ENCODE peak calls at places on chromosomes 2 and 18, in five cellular contexts. One of them, this sample, is unnamed.

GRCh38 chr18:21444465-21445023 is 156.0 kb downstream of the ESCO1 start:
- DNase-seq in mesenchymal stem cell: peak
- DNase-seq in H1: no peak
- DNase-seq in trophoblast cell: peak
- DNase-seq in H9: peak
- DNase-seq in this sample: peak

GRCh38 chr2:64173156-64174135 is 29.2 kb upstream of the PELI1 start:
- DNase-seq in H1: no peak
- DNase-seq in trophoblast cell: no peak
- DNase-seq in mesenchymal stem cell: no peak
- DNase-seq in H9: no peak
- DNase-seq in this sample: no peak

GRCh38 chr2:62467100-62467474 is 38.9 kb downstream of the TMEM17 start:
- DNase-seq in trophoblast cell: no peak
- DNase-seq in mesenchymal stem cell: no peak
- DNase-seq in H9: no peak
- DNase-seq in H1: no peak
- DNase-seq in this sample: no peak

GRCh38 chr2:221289389-221289788 is 282.7 kb downstream of the EPHA4 start:
- DNase-seq in mesenchymal stem cell: peak
- DNase-seq in H1: no peak
- DNase-seq in H9: no peak
- DNase-seq in trophoblast cell: no peak
- DNase-seq in this sample: no peak

GRCh38 chr18:5294113-5294617 is 1.4 kb downstream of the ZBTB14 start:
- DNase-seq in trophoblast cell: no peak
- DNase-seq in H1: no peak
- DNase-seq in mesenchymal stem cell: no peak
- DNase-seq in H9: no peak
- DNase-seq in this sample: no peak

GRCh38 chr18:50744253-50744652 is 75.6 kb downstream of the MRO start:
- DNase-seq in H9: no peak
- DNase-seq in trophoblast cell: no peak
- DNase-seq in H1: no peak
- DNase-seq in mesenchymal stem cell: no peak
- DNase-seq in this sample: no peak

GRCh38 chr18:58209326-58209725 is 165.3 kb downstream of the NEDD4L start:
- DNase-seq in H1: no peak
- DNase-seq in trophoblast cell: peak
- DNase-seq in H9: no peak
- DNase-seq in mesenchymal stem cell: peak
- DNase-seq in this sample: no peak

GRCh38 chr2:105671156-105671555 is 73.6 kb upstream of the NCK2 start:
- DNase-seq in mesenchymal stem cell: no peak
- DNase-seq in H1: no peak
- DNase-seq in H9: no peak
- DNase-seq in trophoblast cell: no peak
- DNase-seq in this sample: no peak

GRCh38 chr18:51025512-51025911 is 4.5 kb upstream of the SMAD4 start:
- DNase-seq in H9: no peak
- DNase-seq in trophoblast cell: peak
- DNase-seq in H1: no peak
- DNase-seq in mesenchymal stem cell: no peak
- DNase-seq in this sample: no peak

GRCh38 chr2:241514986-241515737 is 6.8 kb upstream of the STK25 start:
- DNase-seq in H1: no peak
- DNase-seq in mesenchymal stem cell: no peak
- DNase-seq in trophoblast cell: peak
- DNase-seq in H9: no peak
- DNase-seq in this sample: no peak

GRCh38 chr2:120641366-120641771 is 94.3 kb upstream of the GLI2 start:
- DNase-seq in H1: no peak
- DNase-seq in trophoblast cell: peak
- DNase-seq in H9: no peak
- DNase-seq in mesenchymal stem cell: no peak
- DNase-seq in this sample: no peak

GRCh38 chr2:187008111-187008510 is 159.1 kb upstream of the ZSWIM2 start:
- DNase-seq in mesenchymal stem cell: peak
- DNase-seq in trophoblast cell: no peak
- DNase-seq in H1: no peak
- DNase-seq in H9: no peak
- DNase-seq in this sample: no peak

GRCh38 chr18:13612111-13612997 is 114.0 kb downstream of the FAM210A start:
- DNase-seq in H1: no peak
- DNase-seq in trophoblast cell: no peak
- DNase-seq in H9: no peak
- DNase-seq in mesenchymal stem cell: no peak
- DNase-seq in this sample: no peak

GRCh38 chr2:102009557-102009956 is 17.8 kb downstream of the IL1R2 start:
- DNase-seq in H9: no peak
- DNase-seq in trophoblast cell: no peak
- DNase-seq in H1: no peak
- DNase-seq in mesenchymal stem cell: no peak
- DNase-seq in this sample: no peak

GRCh38 chr2:118737690-118738089 is 109.8 kb downstream of the EN1 start:
- DNase-seq in trophoblast cell: peak
- DNase-seq in H1: no peak
- DNase-seq in mesenchymal stem cell: no peak
- DNase-seq in H9: no peak
- DNase-seq in this sample: no peak

GRCh38 chr2:238290079-238290478 is 1.7 kb upstream of the PER2 start:
- DNase-seq in H1: no peak
- DNase-seq in H9: peak
- DNase-seq in trophoblast cell: peak
- DNase-seq in mesenchymal stem cell: peak
- DNase-seq in this sample: no peak

GRCh38 chr18:12362473-12363174 is 14.4 kb downstream of the AFG3L2 start:
- DNase-seq in mesenchymal stem cell: no peak
- DNase-seq in trophoblast cell: no peak
- DNase-seq in H9: no peak
- DNase-seq in H1: no peak
- DNase-seq in this sample: no peak

GRCh38 chr18:6414723-6415362 is at the start of gene L3MBTL4:
- DNase-seq in mesenchymal stem cell: no peak
- DNase-seq in trophoblast cell: peak
- DNase-seq in H9: peak
- DNase-seq in H1: no peak
- DNase-seq in this sample: no peak

GRCh38 chr2:28567076-28567471 is 71.2 kb downstream of the PLB1 start:
- DNase-seq in trophoblast cell: no peak
- DNase-seq in mesenchymal stem cell: no peak
- DNase-seq in H1: no peak
- DNase-seq in H9: peak
- DNase-seq in this sample: no peak

GRCh38 chr2:228592925-228593324 is 411.4 kb upstream of the SPHKAP start:
- DNase-seq in H1: no peak
- DNase-seq in H9: no peak
- DNase-seq in mesenchymal stem cell: no peak
- DNase-seq in trophoblast cell: no peak
- DNase-seq in this sample: no peak

GRCh38 chr2:234326694-234327093 is 170.2 kb downstream of the ARL4C start:
- DNase-seq in trophoblast cell: no peak
- DNase-seq in H9: no peak
- DNase-seq in mesenchymal stem cell: no peak
- DNase-seq in H1: no peak
- DNase-seq in this sample: no peak
- H2AFZ ChIP-seq in trophoblast cell: no peak
- H2AFZ ChIP-seq in H9: no peak
- H2AFZ ChIP-seq in mesenchymal stem cell: no peak
- H2AFZ ChIP-seq in H1: no peak
- H2AFZ ChIP-seq in this sample: no peak

DNA sequence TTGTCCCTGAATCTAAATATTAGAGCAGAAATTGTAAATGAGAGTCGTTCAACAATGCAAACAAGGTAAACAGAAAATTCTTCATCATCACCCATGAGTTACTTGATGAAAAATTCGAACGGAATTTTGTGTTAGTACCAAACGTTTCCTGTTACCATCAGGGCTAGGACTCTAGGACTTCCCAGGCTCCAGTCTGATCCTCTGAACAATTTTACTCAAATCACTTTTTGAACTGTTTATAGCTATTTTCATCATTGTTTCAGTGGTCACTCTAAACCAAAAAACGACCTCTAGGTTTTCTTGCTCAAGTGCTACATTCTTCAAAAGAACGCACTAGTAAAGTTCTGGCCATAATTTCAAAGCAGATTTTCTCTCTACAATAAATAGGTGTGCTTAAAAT is 273.3 kb downstream of the MREG start:
- DNase-seq in H1: no peak
- DNase-seq in H9: no peak
- DNase-seq in mesenchymal stem cell: no peak
- DNase-seq in trophoblast cell: no peak
- DNase-seq in this sample: no peak
- H2BK12ac ChIP-seq in H1: no peak
- H2BK12ac ChIP-seq in H9: no peak
- H2BK12ac ChIP-seq in mesenchymal stem cell: no peak
- H2BK12ac ChIP-seq in trophoblast cell: no peak
- H2BK12ac ChIP-seq in this sample: no peak

GRCh38 chr2:37856101-37856751 is 68.9 kb upstream of the RMDN2 start:
- DNase-seq in mesenchymal stem cell: no peak
- DNase-seq in H1: no peak
- DNase-seq in H9: no peak
- DNase-seq in trophoblast cell: no peak
- DNase-seq in this sample: no peak

GRCh38 chr2:37858197-37858711 is 66.8 kb upstream of the RMDN2 start:
- DNase-seq in H1: no peak
- DNase-seq in H9: no peak
- DNase-seq in trophoblast cell: no peak
- DNase-seq in mesenchymal stem cell: peak
- DNase-seq in this sample: no peak

GRCh38 chr2:37855283-37856041 is 69.6 kb upstream of the RMDN2 start:
- DNase-seq in trophoblast cell: peak
- DNase-seq in H9: no peak
- DNase-seq in mesenchymal stem cell: no peak
- DNase-seq in H1: no peak
- DNase-seq in this sample: no peak

GRCh38 chr2:37858725-37859267 is 66.3 kb upstream of the RMDN2 start:
- DNase-seq in H9: no peak
- DNase-seq in H1: no peak
- DNase-seq in mesenchymal stem cell: no peak
- DNase-seq in trophoblast cell: no peak
- DNase-seq in this sample: no peak

DNA sequence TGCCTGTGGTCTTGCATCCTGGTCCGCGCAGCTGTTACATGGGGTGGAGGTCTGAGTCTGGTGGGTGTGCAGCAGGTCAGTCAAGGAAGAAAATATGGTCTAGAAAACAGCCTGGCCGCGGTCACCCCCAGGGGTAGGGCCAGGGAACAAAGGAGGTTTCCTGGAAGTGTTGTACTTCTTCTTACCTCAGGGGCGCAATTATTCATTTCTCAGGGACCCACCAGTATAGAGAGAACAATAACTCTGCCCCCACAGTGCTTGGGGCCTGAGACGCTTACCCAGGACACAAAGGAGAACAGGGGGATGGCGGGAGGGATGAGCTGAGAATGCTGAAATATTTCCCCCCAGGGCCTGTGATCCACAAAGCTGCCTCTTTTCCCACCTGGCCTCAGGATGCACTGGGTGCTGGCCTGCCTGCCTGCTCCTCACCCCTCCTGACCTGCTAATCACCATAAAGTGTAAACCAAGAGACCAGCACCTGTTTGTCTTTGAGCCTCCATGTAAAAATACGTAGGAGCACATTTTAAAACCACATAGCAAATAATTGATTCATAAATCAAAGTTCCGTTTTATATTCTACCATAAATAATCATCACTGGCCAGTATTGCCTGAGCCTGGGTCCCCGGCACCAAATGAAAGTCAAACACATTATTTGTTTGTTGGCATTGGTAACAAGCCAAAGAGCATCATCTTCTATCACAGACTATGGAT is 67.4 kb upstream of the RMDN2 start:
- DNase-seq in H9: no peak
- DNase-seq in trophoblast cell: no peak
- DNase-seq in H1: no peak
- DNase-seq in mesenchymal stem cell: no peak
- DNase-seq in this sample: no peak
- H3K23ac ChIP-seq in H9: no peak
- H3K23ac ChIP-seq in trophoblast cell: no peak
- H3K23ac ChIP-seq in H1: no peak
- H3K23ac ChIP-seq in mesenchymal stem cell: no peak
- H3K23ac ChIP-seq in this sample: no peak

DNA sequence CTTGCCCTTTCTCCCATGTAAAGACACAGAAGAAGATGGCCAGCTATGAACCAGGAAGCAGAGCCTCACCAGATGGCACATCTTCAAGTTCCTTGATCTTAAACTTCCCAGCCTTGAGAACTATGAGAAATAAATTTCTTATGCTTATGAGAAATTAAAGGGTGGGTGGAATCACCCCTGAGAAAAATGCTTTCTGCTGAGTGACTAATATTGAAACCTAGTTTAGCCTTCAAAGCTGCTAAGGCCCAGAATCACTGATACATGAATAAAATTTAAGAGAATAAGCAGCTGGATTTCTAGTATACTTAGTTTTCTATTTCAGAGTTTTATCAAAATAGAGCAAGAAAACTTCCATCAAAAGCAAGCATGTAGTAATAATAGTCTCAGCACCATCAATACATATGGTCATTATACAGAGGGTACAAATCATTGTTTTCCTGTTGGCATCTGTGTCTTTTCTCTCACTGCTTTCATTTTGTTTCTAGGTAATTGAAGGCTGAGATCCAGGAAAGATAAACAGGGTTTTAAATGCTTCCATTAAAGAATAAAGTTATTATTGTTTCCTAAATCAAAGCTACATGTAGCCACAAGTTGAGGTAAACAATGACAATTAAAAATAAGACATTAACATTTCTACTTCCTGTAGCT is 53.3 kb upstream of the COL5A2 start:
- DNase-seq in mesenchymal stem cell: no peak
- DNase-seq in trophoblast cell: no peak
- DNase-seq in H1: no peak
- DNase-seq in H9: no peak
- DNase-seq in this sample: no peak
- H2AFZ ChIP-seq in mesenchymal stem cell: no peak
- H2AFZ ChIP-seq in trophoblast cell: no peak
- H2AFZ ChIP-seq in H1: no peak
- H2AFZ ChIP-seq in H9: no peak
- H2AFZ ChIP-seq in this sample: no peak

GRCh38 chr2:135311268-135311667 is 219.8 kb downstream of the ZRANB3 start:
- DNase-seq in trophoblast cell: no peak
- DNase-seq in mesenchymal stem cell: no peak
- DNase-seq in H9: no peak
- DNase-seq in H1: no peak
- DNase-seq in this sample: no peak
- H2BK12ac ChIP-seq in trophoblast cell: no peak
- H2BK12ac ChIP-seq in mesenchymal stem cell: no peak
- H2BK12ac ChIP-seq in H9: no peak
- H2BK12ac ChIP-seq in H1: no peak
- H2BK12ac ChIP-seq in this sample: no peak

GRCh38 chr18:2704541-2704940 is 49.0 kb downstream of the SMCHD1 start:
- DNase-seq in H1: no peak
- DNase-seq in trophoblast cell: no peak
- DNase-seq in mesenchymal stem cell: no peak
- DNase-seq in H9: no peak
- DNase-seq in this sample: no peak
- H3K23ac ChIP-seq in H1: no peak
- H3K23ac ChIP-seq in trophoblast cell: no peak
- H3K23ac ChIP-seq in mesenchymal stem cell: no peak
- H3K23ac ChIP-seq in H9: no peak
- H3K23ac ChIP-seq in this sample: no peak

This sample was measured in neuronal stem cell.